ENCODE peak calls at places on chromosomes 11 and 22, in eight cellular contexts. M is AG09319, B is upper lobe of right lung, T is RWPE1, P is mammary epithelial cell, D is uterus, X is sigmoid colon, N is lower lobe of right lung. S is an unnamed sample.

GRCh38 chr11:33531743-33532181 is 168.9 kb downstream of the C11orf91 start:
- DNase-seq in T (no peak), B (no peak), N (no peak), M (no peak), X (no peak), P (no peak), D (no peak), S (no peak)

GRCh38 chr11:129278586-129279319 is 86.6 kb upstream of the ARHGAP32 start:
- DNase-seq in B (peak), X (no peak), M (no peak), D (no peak), N (peak), P (peak), T (peak), S (no peak)

GRCh38 chr11:69881467-69882269 is 62.5 kb upstream of the FGF3 start:
- DNase-seq in D (no peak), X (no peak), P (no peak), M (no peak), T (no peak), B (peak), N (peak), S (peak)

GRCh38 chr22:24442352-24442744 is 14.9 kb downstream of the ADORA2A start:
- DNase-seq in P (no peak), M (no peak), B (no peak), D (no peak), T (no peak), N (no peak), X (no peak), S (no peak)

GRCh38 chr22:25081409-25081824 is 118.2 kb upstream of the CRYBB3 start:
- DNase-seq in M (no peak), P (peak), D (no peak), T (peak), B (no peak), N (no peak), X (no peak), S (no peak)

GRCh38 chr22:45553333-45554039 is 50.8 kb downstream of the FBLN1 start:
- DNase-seq in T (peak), B (peak), X (peak), P (peak), D (peak), N (peak), M (peak), S (peak)

GRCh38 chr22:50600967-50601668 is 525 bp downstream of the MAPK8IP2 start:
- DNase-seq in M (no peak), P (no peak), T (no peak), N (no peak), X (no peak), B (no peak), D (no peak), S (no peak)

GRCh38 chr11:128497057-128497957 is 90.1 kb downstream of the ETS1 start:
- DNase-seq in M (peak), T (peak), N (no peak), X (peak), D (peak), B (no peak), P (peak), S (no peak)

GRCh38 chr22:39292002-39292401 is 27.4 kb downstream of the RPL3 start:
- DNase-seq in X (no peak), T (no peak), M (no peak), B (no peak), P (no peak), D (no peak), N (no peak), S (peak)

GRCh38 chr22:46798366-46799057 is 36.1 kb downstream of the TBC1D22A start:
- DNase-seq in N (peak), D (peak), M (no peak), T (peak), P (peak), X (peak), B (peak), S (no peak)

GRCh38 chr22:36745301-36745995 is 30.5 kb downstream of the IFT27 start:
- DNase-seq in N (peak), T (no peak), B (peak), D (no peak), P (peak), X (peak), M (no peak), S (peak)

GRCh38 chr11:577611-577894 is 1.3 kb downstream of the PHRF1 start:
- DNase-seq in N (no peak), M (no peak), P (no peak), B (no peak), D (no peak), X (no peak), T (no peak), S (no peak)

GRCh38 chr11:11899401-11899800 is 57.6 kb downstream of the USP47 start:
- DNase-seq in P (no peak), X (no peak), T (no peak), D (no peak), M (no peak), B (no peak), N (no peak), S (no peak)
- TF ChIP-seq CTCF in P (peak), X (no peak), T (no peak), D (no peak), M (no peak), B (peak), N (peak), S (peak)

GRCh38 chr22:27251563-27251962 is 550.0 kb downstream of the MN1 start:
- DNase-seq in B (no peak), X (no peak), M (no peak), D (no peak), T (no peak), N (no peak), P (no peak), S (no peak)
- TF ChIP-seq CTCF in B (no peak), X (no peak), M (no peak), D (no peak), T (no peak), N (no peak), P (no peak), S (no peak)

GRCh38 chr11:108111126-108111525 is 10.2 kb upstream of the ACAT1 start:
- DNase-seq in M (no peak), B (no peak), T (no peak), D (no peak), N (no peak), P (no peak), X (no peak), S (no peak)
- TF ChIP-seq CTCF in M (no peak), B (no peak), T (no peak), D (no peak), N (no peak), P (no peak), X (no peak), S (no peak)

DNA sequence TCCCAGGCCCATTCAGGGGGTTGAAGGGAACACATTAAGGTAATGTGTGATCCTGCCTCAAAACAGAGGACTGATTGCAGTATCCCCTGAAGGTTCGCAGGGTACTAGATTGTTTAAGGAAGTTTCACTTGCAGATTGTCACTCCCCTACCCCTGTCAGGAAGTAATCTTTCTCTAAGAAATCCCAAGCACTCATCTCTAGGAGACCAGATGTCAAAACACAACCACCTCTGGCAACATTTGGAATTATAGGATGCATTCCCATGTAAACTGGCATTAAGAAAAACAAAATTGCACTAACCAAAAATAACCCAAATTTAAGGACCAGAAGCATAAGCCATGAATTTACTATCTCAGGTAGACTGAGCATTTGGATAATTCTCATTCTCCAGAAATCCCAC is 1.6 kb downstream of the MRPL17 start:
- DNase-seq in M (no peak), D (no peak), P (no peak), N (no peak), X (no peak), B (no peak), T (no peak), S (no peak)
- TF ChIP-seq CTCF in M (no peak), D (no peak), P (no peak), N (no peak), X (no peak), B (no peak), T (no peak), S (peak)

GRCh38 chr11:31797227-31798056 is 13.7 kb downstream of the PAX6 start:
- DNase-seq in X (no peak), B (no peak), N (no peak), M (no peak), D (no peak), T (no peak), P (no peak), S (no peak)

GRCh38 chr11:31796523-31797226 is 14.4 kb downstream of the PAX6 start:
- DNase-seq in B (no peak), M (no peak), T (no peak), D (no peak), P (no peak), X (no peak), N (no peak), S (no peak)

GRCh38 chr11:31799036-31799793 is 11.9 kb downstream of the PAX6 start:
- DNase-seq in D (no peak), T (no peak), B (no peak), X (no peak), M (no peak), P (no peak), N (no peak), S (no peak)

GRCh38 chr11:31799794-31800397 is 11.2 kb downstream of the PAX6 start:
- DNase-seq in X (no peak), B (no peak), P (no peak), M (no peak), T (no peak), N (no peak), D (no peak), S (no peak)

DNA sequence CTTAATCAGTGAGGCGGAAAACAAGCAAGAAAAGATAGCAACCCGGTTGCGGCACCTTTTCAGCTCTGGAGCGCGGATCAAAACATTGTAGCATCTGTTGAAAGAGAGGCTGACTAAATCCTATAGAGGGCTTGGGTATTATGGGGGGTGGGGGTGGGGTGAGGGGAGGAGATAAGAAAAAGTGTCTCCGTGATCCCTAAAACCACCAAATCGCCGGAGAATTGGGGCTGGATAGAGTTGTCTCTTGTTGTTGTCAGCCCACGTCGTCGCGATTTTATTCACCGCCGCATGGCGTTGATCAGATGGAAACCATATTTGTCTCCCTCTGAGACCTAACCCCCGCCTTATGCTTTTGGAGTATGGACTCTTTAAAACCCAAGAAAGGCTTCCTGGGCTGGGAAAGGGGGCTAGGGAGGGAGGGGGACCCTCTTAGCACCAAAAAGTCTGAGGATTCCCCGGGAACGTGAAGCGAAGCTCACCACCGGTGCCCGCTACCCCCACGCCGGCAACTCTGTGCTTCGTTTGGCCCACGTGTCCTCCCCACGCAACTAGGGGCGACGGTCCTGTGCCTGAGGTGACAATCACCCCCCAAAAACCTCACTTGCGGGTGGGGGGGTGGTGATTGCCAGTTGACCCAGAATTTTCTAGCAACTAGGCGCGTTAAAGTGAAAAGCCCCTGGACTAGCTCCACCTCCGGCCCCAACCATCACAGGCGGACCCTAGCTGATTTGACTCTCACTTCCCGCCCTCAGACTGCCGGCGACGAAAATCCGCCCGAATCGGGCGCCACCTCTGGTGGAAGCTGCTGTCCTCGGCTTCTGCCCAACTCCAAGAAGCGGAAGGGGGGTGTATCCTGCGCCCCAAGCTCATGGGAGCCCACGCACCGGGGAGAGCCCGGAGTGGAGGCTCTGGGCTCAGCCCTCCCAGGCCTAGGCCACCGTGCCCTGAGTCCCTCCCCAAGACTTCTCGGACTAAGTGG is 12.8 kb downstream of the PAX6 start:
- DNase-seq in D (no peak), B (no peak), P (no peak), M (no peak), T (no peak), N (no peak), X (no peak), S (no peak)
- TF ChIP-seq CTCF in D (no peak), B (no peak), P (no peak), M (peak), T (no peak), N (no peak), X (no peak), S (peak)

GRCh38 chr22:20084547-20085413 is 4.7 kb downstream of the DGCR8 start:
- DNase-seq in X (no peak), B (no peak), P (no peak), D (no peak), T (no peak), M (no peak), N (peak), S (no peak)
- TF ChIP-seq CTCF in X (peak), B (no peak), P (peak), D (no peak), T (peak), M (peak), N (no peak), S (peak)

S was measured in chondrocyte.